ENCODE peak calls at places on chromosomes 13 and 19, in seven cellular contexts. X, R, S, E, A, C and O are unnamed samples.

GRCh38 chr13:34513526-34513925 is 428.5 kb upstream of the NBEA start:
- DNase-seq in X (no peak), R (no peak), S (no peak), E (no peak), A (no peak), C (no peak), O (no peak)

GRCh38 chr19:53432088-53432661 is 391 bp downstream of the ZNF761 start:
- DNase-seq in X (peak; percentile 75), R (peak; percentile 37), S (peak; percentile 76), E (no peak), A (no peak), C (peak; percentile 15), O (peak; percentile 74)

GRCh38 chr13:20703785-20704458 is 423 bp downstream of the IL17D start:
- DNase-seq in X (peak; percentile 94), R (peak; percentile 91), S (no peak), E (no peak), A (peak; percentile 66), C (peak; percentile 90), O (peak; percentile 94)

GRCh38 chr13:29676535-29676934 is 81.0 kb upstream of the SLC7A1 start:
- DNase-seq in X (no peak), R (peak; percentile 12), S (no peak), E (no peak), A (no peak), C (no peak), O (no peak)

GRCh38 chr19:33096005-33096404 is 15.0 kb downstream of the GPATCH1 start:
- DNase-seq in X (no peak), R (no peak), S (no peak), E (no peak), A (no peak), C (no peak), O (no peak)

GRCh38 chr13:74825170-74825948 is 656.6 kb downstream of the TBC1D4 start:
- DNase-seq in X (no peak), R (no peak), S (no peak), E (no peak), A (no peak), C (no peak), O (no peak)

GRCh38 chr13:110000534-110001345 is 214.4 kb upstream of the IRS2 start:
- DNase-seq in X (no peak), R (no peak), S (no peak), E (no peak), A (no peak), C (no peak), O (no peak)

GRCh38 chr19:50486823-50487515 is 10.3 kb upstream of the GARIN5A start:
- DNase-seq in X (peak; percentile 72), R (peak; percentile 89), S (no peak), E (no peak), A (peak; percentile 80), C (peak; percentile 60), O (peak; percentile 35)

GRCh38 chr13:77872995-77873394 is 45.6 kb downstream of the EDNRB start:
- DNase-seq in X (no peak), R (no peak), S (no peak), E (no peak), A (no peak), C (no peak), O (peak; percentile 55)

GRCh38 chr13:40445557-40445990 is 220.9 kb downstream of the FOXO1 start:
- DNase-seq in X (peak; percentile 66), R (no peak), S (no peak), E (peak; percentile 17), A (no peak), C (peak; percentile 100), O (peak; percentile 94)

GRCh38 chr13:98678741-98679140 is 73.7 kb downstream of the SLC15A1 start:
- DNase-seq in X (no peak), R (no peak), S (no peak), E (no peak), A (no peak), C (no peak), O (no peak)

GRCh38 chr19:3526507-3527244 is 12.3 kb upstream of the TEKTIP1 start:
- DNase-seq in X (no peak), R (no peak), S (no peak), E (no peak), A (no peak), C (no peak), O (peak; percentile 59)
- TF ChIP-seq CTCF in X (no peak), R (peak; percentile 7), S (no peak), E (no peak), A (no peak), C (peak; percentile 57), O (no peak)

DNA sequence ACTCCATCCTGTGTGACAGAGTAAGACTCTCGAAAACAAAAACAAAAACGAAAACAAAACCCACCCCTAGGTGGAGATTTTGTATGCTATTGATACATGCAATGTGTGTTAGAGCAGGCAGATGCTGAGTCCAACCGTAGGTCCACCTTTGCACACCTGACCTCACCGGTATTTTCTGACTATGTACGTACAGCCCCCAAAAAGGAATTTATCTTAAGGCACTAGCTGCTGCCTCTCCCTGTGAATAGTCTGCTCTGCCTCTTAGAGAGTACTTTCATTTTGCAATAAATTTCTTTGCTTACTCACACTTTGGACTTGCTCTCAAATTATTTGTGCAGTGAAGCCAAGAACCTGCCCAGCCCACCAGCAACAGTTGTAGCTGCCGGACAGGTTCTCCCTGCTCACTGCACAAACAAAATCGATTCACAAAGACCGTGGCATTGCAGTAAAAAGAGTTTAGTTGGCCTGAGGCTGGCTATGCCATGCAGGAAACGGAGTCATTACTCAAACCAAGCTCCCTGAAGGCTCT is 8.2 kb upstream of the ZNF77 start:
- DNase-seq in X (peak; percentile 77), R (no peak), S (no peak), E (no peak), A (no peak), C (peak; percentile 31), O (peak; percentile 83)
- H3K27ac ChIP-seq in X (peak overlapping the region; percentile 81), R (no peak overlapping the region), S (no peak overlapping the region), E (no peak overlapping the region), A (no peak overlapping the region), C (no peak overlapping the region), O (peak overlapping the region; percentile 37)

DNA sequence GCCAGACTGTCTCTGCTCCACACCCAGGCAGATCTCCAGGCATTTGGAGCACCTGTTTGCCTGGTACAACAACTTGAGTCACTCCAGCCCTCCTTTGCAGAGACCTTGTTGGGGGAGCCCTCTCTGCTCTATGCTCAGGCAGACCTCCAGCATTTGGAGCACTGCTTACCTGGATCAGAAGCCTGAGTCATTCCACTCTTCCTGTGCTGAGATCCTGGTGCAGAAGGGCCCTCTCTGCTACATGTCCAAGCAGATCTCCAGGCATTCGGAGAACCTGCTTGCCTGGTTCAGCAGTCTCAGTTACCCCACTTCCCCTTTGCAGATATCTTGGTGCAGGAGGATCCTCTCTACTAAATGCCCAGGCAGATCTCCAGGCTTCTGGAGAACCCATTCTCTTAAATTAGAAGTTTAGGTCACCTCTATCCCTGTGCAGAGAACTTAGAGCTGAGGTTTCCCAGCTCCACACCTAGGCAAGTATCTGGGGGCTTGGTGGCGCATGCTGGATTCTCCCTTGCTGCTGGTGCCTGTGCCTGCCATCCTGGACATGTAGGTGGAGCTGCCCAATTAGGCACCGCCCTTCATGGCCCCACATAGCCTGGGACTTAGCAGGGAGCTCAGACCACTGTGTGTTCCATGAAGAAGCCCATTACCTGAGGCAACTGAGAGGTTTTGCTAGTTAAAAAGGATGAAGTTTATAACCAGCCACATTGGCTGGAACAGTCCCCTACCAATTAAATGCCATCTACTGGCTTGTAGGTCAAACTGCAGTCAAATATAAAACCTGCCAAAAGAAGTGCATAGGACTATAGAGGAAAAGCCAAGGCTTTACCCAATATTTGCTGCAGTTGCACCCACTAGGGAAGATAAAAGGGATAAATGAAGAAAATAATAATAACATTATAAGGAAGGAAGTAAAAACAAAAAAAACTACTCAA is 97.6 kb upstream of the SLITRK6 start:
- DNase-seq in X (no peak), R (no peak), S (no peak), E (no peak), A (no peak), C (peak; percentile 4), O (no peak)
- TF ChIP-seq CTCF in X (no peak), R (no peak), S (no peak), E (no peak), A (no peak), C (peak; percentile 68), O (no peak)

GRCh38 chr19:36489139-36489919 is at the start of gene ZNF566:
- DNase-seq in X (peak; percentile 94), R (peak; percentile 97), S (peak; percentile 93), E (peak; percentile 81), A (peak; percentile 93), C (peak; percentile 98), O (peak; percentile 95)

GRCh38 chr19:36488118-36488815 is 1.1 kb downstream of the ZNF566 start:
- DNase-seq in X (no peak), R (no peak), S (no peak), E (no peak), A (no peak), C (peak; percentile 26), O (no peak)

GRCh38 chr19:36483653-36484052 is 5.7 kb downstream of the ZNF566 start:
- DNase-seq in X (no peak), R (no peak), S (no peak), E (no peak), A (no peak), C (no peak), O (no peak)

GRCh38 chr19:36489920-36490415 is 607 bp upstream of the ZNF566 start:
- DNase-seq in X (no peak), R (peak; percentile 95), S (peak; percentile 83), E (peak; percentile 33), A (no peak), C (peak; percentile 93), O (no peak)

DNA sequence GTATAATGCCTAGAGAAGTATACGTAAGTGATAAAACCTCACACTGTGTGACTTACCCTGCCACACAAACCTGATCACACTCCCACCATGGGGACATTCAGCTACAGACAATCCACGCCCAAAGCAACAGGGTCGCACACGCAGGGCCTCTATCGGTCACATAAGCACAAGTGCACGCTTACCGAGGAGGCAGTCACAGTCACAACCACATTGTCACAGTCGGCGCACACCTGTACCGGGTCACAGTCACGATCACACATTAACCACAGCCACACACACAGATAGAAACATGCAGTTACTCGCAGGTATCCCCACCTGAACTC is 584 bp downstream of the ZNF566 start:
- DNase-seq in X (no peak), R (peak; percentile 14), S (peak; percentile 70), E (no peak), A (peak; percentile 13), C (peak; percentile 63), O (no peak)
- H3K27ac ChIP-seq in X (peak overlapping the region; percentile 97), R (peak overlapping the region; percentile 99), S (peak overlapping the region; percentile 96), E (peak overlapping the region; percentile 92), A (peak overlapping the region; percentile 74), C (peak overlapping the region; percentile 90), O (peak overlapping the region; percentile 98)